ENCODE peak calls at places on chromosome 14, in six cellular contexts. M is H9, X is mesendoderm, P is neuronal stem cell, J is IMR-90, D is H1. V is an unnamed sample.

GRCh38 chr14:35776823-35777222 is 32.3 kb downstream of the RALGAPA1 start:
- DNase-seq in X (no peak), M (no peak), D (no peak), P (no peak), J (no peak), V (no peak)

GRCh38 chr14:46290706-46291105 is 360.9 kb downstream of the RPL10L start:
- DNase-seq in D (no peak), J (no peak), M (no peak), P (no peak), X (no peak), V (peak)

GRCh38 chr14:103149351-103149750 is 26.1 kb downstream of the TNFAIP2 start:
- DNase-seq in J (no peak), P (no peak), X (no peak), D (no peak), M (peak), V (no peak)

GRCh38 chr14:75249251-75249957 is 29.2 kb upstream of the FOS start:
- DNase-seq in P (no peak), D (no peak), J (no peak), X (no peak), M (peak), V (no peak)

GRCh38 chr14:53432378-53432802 is 279.3 kb upstream of the DDHD1 start:
- DNase-seq in X (peak), M (peak), D (peak), J (peak), P (peak), V (peak)

GRCh38 chr14:24266344-24267244 is 3.6 kb upstream of the TGM1 start:
- DNase-seq in J (no peak), P (no peak), D (no peak), X (no peak), M (no peak), V (no peak)

GRCh38 chr14:91890291-91890749 is 23.0 kb upstream of the TC2N start:
- DNase-seq in J (no peak), D (no peak), M (no peak), X (no peak), P (no peak), V (no peak)

GRCh38 chr14:82420874-82421273 is 887.2 kb upstream of the SEL1L start:
- DNase-seq in P (no peak), X (no peak), D (no peak), J (no peak), M (no peak), V (no peak)

GRCh38 chr14:91573528-91573893 is 63.4 kb upstream of the PPP4R3A start:
- DNase-seq in P (no peak), M (no peak), J (no peak), D (no peak), X (no peak), V (no peak)

GRCh38 chr14:51513281-51513680 is 138.4 kb upstream of the FRMD6 start:
- DNase-seq in M (no peak), P (no peak), X (no peak), J (no peak), D (no peak), V (no peak)

GRCh38 chr14:81341405-81342180 is 58.5 kb downstream of the STON2 start:
- DNase-seq in X (no peak), J (no peak), D (no peak), P (no peak), M (no peak), V (no peak)

GRCh38 chr14:99081156-99081765 is 190.7 kb downstream of the BCL11B start:
- DNase-seq in M (peak), D (no peak), X (no peak), P (no peak), J (no peak), V (no peak)

GRCh38 chr14:104724981-104725771 is 1.1 kb downstream of the ADSS1 start:
- DNase-seq in D (no peak), P (no peak), J (no peak), X (peak), M (peak), V (peak)

GRCh38 chr14:99807413-99808132 is 14.4 kb downstream of the EML1 start:
- DNase-seq in J (no peak), P (no peak), D (no peak), X (peak), M (peak), V (no peak)

GRCh38 chr14:90757452-90757851 is 58.8 kb downstream of the TTC7B start:
- DNase-seq in X (no peak), D (no peak), P (no peak), J (no peak), M (no peak), V (peak)

GRCh38 chr14:104445832-104446381 is 133.7 kb upstream of the C14orf180 start:
- DNase-seq in J (no peak), X (no peak), P (no peak), M (peak), D (no peak), V (no peak)

GRCh38 chr14:101364503-101365328 is 196.6 kb upstream of the DIO3 start:
- DNase-seq in J (no peak), M (no peak), X (no peak), P (no peak), D (no peak), V (no peak)
- H2BK15ac ChIP-seq in J (no peak), M (no peak), X (no peak), P (peak), D (no peak), V (no peak)

GRCh38 chr14:65696801-65697200 is 284.3 kb downstream of the FUT8 start:
- DNase-seq in J (peak), M (no peak), D (no peak), P (no peak), X (no peak), V (no peak)
- H2BK15ac ChIP-seq in J (no peak), M (no peak), D (no peak), P (no peak), X (no peak), V (no peak)

DNA sequence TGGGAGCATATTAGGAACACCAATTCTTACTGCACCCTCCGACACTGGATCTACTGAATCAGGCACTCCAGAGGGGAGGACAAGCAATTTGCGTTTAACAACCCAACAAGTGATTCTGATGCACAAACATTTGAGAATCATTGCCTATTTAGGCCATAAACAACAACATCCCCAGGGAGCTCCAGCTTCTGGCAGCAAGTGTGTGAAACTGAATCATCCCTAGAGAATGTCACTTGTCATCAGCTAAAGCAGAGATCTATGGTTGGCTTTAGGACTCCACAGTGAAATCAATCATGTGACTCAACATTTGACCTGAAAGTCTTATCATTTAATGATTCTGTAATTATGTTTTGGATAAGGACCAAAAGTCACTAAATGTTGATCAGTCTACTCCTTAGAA is 505.0 kb upstream of the FLRT2 start:
- DNase-seq in X (peak), M (no peak), D (no peak), P (no peak), J (no peak), V (peak)
- H2BK15ac ChIP-seq in X (no peak), M (no peak), D (no peak), P (no peak), J (no peak), V (no peak)

GRCh38 chr14:23141706-23142467 is 22.8 kb upstream of the CEBPE start:
- DNase-seq in X (peak), J (peak), M (no peak), D (no peak), P (no peak), V (peak)
- H2BK15ac ChIP-seq in X (no peak), J (no peak), M (no peak), D (no peak), P (no peak), V (no peak)

DNA sequence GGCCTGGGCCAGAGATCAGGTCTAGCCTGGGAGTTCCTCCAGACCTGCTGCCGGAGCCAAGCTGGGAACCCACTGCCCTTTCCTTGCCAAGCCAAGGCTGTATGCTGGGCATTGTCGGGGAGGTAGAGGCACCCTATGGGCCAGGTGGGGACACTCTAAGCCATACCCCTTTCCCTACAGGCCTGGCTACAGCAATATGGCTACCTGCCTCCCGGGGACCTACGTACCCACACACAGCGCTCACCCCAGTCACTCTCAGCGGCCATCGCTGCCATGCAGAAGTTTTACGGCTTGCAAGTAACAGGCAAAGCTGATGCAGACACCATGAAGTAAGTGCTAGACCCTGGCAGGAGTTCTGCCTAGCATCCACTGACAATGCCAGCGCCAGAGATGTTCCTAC is 4.9 kb downstream of the MMP14 start:
- DNase-seq in X (no peak), M (no peak), P (no peak), J (no peak), D (no peak), V (no peak)
- H2BK15ac ChIP-seq in X (no peak), M (no peak), P (no peak), J (no peak), D (no peak), V (no peak)

V was measured in mesenchymal stem cell.